ENCODE peak calls at places on chromosomes 1 and 21, in six cellular contexts. Q is H1, W is GM12878, T is K562, K is HepG2, G is GM12891. E is an unnamed sample.
A peak's percentile ranks its signal among the peaks of the same experiment; 100 is the strongest.

GRCh38 chr1:224041032-224041431 is 72.9 kb upstream of the FBXO28 start:
- DNase-seq in T (no peak), W (no peak), Q (no peak), G (no peak), K (no peak), E (no peak)

GRCh38 chr1:24996983-24997893 is 67.2 kb upstream of the RUNX3 start:
- DNase-seq in K (no peak), W (no peak), G (peak; percentile 65), T (no peak), Q (no peak), E (no peak)

GRCh38 chr1:39933956-39934941 is 20.7 kb upstream of the MFSD2A start:
- DNase-seq in K (peak; percentile 86), W (no peak), Q (no peak), G (no peak), T (no peak), E (no peak)

GRCh38 chr1:84339503-84339902 is 38.0 kb downstream of the SAMD13 start:
- DNase-seq in W (no peak), K (no peak), G (no peak), T (no peak), Q (no peak), E (no peak)

GRCh38 chr1:191895049-191895448 is 263.2 kb upstream of the RGS18 start:
- DNase-seq in T (no peak), W (no peak), K (no peak), G (no peak), Q (no peak), E (no peak)

GRCh38 chr1:211468595-211468994 is 23.4 kb downstream of the RD3 start:
- DNase-seq in K (no peak), Q (no peak), T (no peak), W (no peak), G (no peak), E (no peak)

GRCh38 chr21:45103966-45104520 is 29.7 kb downstream of the ADARB1 start:
- DNase-seq in G (no peak), W (no peak), Q (no peak), T (no peak), K (no peak), E (no peak)

GRCh38 chr1:15923241-15923640 is 52.7 kb downstream of the ZBTB17 start:
- DNase-seq in K (no peak), W (no peak), T (no peak), Q (no peak), G (no peak), E (no peak)

GRCh38 chr21:31524140-31524539 is 135.4 kb upstream of the SOD1 start:
- DNase-seq in G (no peak), T (no peak), Q (no peak), K (no peak), W (no peak), E (no peak)

GRCh38 chr1:19423130-19423529 is 62.2 kb downstream of the CAPZB start:
- DNase-seq in Q (no peak), W (no peak), T (no peak), G (no peak), K (no peak), E (no peak)

GRCh38 chr1:228735871-228736586 is 750 bp downstream of the RHOU start:
- DNase-seq in Q (no peak), W (no peak), T (no peak), K (no peak), G (peak; percentile 14), E (no peak)

GRCh38 chr1:110235181-110235838 is 25.2 kb downstream of the KCNC4 start:
- DNase-seq in K (no peak), Q (no peak), T (no peak), W (no peak), G (no peak), E (no peak)

GRCh38 chr21:42443876-42444744 is 40.4 kb downstream of the UBASH3A start:
- DNase-seq in Q (no peak), W (no peak), T (no peak), G (no peak), K (no peak), E (no peak)

GRCh38 chr1:100250264-100250663 is 630 bp upstream of the DBT start:
- DNase-seq in G (no peak), W (no peak), K (no peak), T (no peak), Q (no peak), E (no peak)

GRCh38 chr1:230836801-230837200 is 31.5 kb downstream of the C1orf198 start:
- DNase-seq in Q (no peak), K (no peak), G (no peak), T (no peak), W (no peak), E (no peak)

GRCh38 chr1:3322440-3323020 is 131.9 kb upstream of the ARHGEF16 start:
- DNase-seq in Q (no peak), K (no peak), G (no peak), T (no peak), W (no peak), E (no peak)

GRCh38 chr1:183090386-183091006 is 67.3 kb downstream of the LAMC1 start:
- DNase-seq in K (peak; percentile 49), T (no peak), G (no peak), Q (no peak), W (no peak), E (no peak)

GRCh38 chr1:89666640-89667039 is 33.7 kb downstream of the LRRC8C start:
- DNase-seq in W (no peak), G (no peak), K (no peak), T (no peak), Q (no peak), E (no peak)

DNA sequence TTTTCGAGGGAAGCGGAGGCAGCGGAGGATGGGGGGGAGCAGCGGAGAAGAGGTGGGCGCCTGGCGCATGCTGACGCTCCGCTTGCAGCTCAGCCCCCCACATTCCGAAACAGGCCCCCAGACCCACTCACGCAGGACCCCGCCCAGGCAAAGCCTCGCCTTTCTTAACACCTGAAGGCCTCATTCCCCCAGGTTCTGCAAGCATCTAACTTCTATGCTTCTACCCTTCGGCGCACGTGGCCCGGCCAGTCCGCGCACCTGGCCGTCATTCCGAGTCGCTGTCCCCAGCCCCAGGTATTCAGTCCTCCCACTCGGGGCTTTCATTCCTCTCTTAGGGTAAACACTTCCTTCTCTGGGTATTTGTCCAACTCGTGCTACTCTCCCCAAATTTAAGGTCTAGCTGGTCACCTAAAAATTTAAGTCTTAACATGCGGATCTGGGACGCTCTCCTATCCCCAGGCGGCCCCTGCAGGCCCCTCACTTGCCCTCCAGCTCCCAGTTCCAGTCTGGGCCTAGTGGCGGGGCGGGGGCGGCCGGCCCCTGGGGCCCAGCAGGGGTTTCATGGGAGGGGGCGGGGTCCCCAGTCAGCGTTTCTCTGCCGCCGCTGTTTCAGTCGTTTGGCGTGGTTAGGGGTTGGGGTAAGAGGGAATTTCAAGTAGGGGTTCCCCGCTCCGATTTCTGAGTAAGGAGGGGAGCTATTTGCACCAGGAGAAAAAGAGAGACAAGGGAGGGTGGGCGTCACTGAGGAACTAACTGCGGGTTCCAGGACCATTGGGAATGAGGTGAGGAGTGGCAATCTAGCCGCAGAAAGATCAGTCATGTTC is 2.7 kb upstream of the ZBTB7B start:
- DNase-seq in Q (no peak), G (no peak), T (peak; percentile 78), K (peak; percentile 41), W (no peak), E (no peak)
- TF ChIP-seq POLR2AphosphoS5 in Q (no peak), G (peak; percentile 85), T (no peak), K (peak; percentile 23), W (no peak), E (no peak)

DNA sequence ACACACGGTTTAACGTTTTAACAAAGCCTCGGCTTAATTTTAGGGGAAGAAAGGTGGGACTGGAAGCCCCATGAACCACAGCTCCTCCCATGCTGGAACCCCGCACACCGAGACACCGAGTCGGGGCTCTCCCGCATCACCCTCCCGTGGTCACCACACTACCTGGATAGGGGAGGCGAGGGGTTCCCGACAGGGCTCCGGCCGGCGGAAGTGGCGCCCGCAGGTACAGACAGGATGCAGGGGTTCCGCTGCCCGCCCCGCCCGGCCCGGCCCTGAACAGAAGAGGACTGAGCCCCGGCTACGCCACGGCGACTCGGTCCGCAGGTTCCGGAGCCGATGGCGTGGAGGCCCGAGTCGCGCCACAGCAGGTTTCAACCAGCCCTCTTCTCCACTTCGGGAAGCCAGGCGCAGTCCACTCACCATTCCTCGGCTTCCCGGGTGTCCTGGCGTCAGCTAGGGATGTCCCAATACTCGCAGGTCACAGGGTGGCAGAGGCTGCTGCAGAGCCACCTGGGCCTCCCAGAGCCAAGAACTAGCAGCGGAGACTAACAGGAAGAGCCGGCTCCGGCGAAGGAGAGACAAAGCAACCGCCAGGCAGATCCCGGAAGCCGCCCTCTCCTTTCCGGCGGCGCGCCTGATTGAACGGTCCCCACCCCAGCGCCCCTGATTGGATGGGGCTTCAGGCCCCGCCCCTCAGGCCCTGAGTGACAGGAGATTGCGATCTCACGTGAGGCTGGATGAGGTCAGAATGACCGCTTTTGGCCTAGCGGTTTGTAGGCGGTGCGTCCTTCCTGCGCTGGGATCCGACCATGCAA is at the start of gene ZNF669:
- DNase-seq in W (peak; percentile 69), Q (peak; percentile 87), K (peak; percentile 94), T (peak; percentile 99), G (peak; percentile 90), E (peak; percentile 85)
- TF ChIP-seq POLR2A in W (peak; percentile 93), Q (peak; percentile 95), K (peak; percentile 96), T (peak; percentile 96), G (peak; percentile 88), E (peak; percentile 87)

GRCh38 chr1:168693872-168694238 is 35.2 kb downstream of the DPT start:
- DNase-seq in W (no peak), G (no peak), Q (no peak), T (no peak), K (no peak), E (no peak)
- TF ChIP-seq TAF1 in W (no peak), G (no peak), Q (no peak), T (no peak), K (no peak), E (no peak)

GRCh38 chr1:115070993-115071661 is 18.2 kb downstream of the TSPAN2 start:
- DNase-seq in K (no peak), Q (no peak), T (no peak), W (no peak), G (no peak), E (no peak)

GRCh38 chr1:115074839-115075534 is 14.3 kb downstream of the TSPAN2 start:
- DNase-seq in T (no peak), K (no peak), G (no peak), Q (no peak), W (no peak), E (no peak)

GRCh38 chr1:115069626-115070308 is 19.5 kb downstream of the TSPAN2 start:
- DNase-seq in G (no peak), T (no peak), Q (no peak), W (no peak), K (no peak), E (no peak)

GRCh38 chr1:115076384-115076906 is 12.9 kb downstream of the TSPAN2 start:
- DNase-seq in K (no peak), G (no peak), T (no peak), Q (no peak), W (no peak), E (no peak)

DNA sequence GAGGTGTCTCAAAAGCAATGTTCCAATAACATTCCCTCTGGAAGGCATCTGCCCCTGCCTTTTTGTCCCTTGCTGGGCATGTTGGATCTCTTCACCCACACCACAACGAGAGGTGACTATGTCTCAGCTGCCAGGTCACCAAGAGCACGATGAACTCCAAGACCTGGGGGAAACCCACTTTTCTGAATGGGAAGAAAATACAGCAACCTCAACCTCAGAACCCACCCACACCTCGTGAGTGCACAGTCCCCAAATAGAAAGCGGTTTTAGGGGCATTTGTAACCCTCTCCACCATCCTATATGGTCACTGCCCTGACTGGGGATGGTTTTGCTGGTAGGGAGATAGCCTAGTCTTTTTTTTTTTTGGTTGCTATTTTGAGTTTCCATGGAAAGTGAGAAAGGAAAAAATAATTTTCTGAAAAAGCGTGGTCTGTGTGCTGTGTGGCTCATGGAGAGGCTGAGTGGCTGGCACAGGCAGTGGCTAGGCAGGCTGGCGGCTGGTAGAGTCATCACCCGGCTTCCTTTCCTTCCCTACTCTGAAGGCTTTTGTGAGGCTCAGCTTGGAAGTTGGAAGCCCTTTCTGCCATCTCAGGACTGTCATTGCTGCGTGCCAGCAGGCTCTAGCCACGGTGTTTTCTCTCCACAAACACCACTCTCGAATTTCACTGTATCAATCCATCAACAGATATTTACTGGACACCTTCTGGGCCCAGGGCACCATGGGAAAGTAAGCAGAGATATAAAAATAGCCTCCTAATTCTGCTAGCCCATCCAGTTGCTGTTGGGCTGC is 15.8 kb downstream of the TSPAN2 start:
- DNase-seq in W (no peak), G (no peak), K (no peak), T (no peak), Q (no peak), E (no peak)
- TF ChIP-seq POLR2AphosphoS5 in W (no peak), G (no peak), K (no peak), T (no peak), Q (no peak), E (no peak)